ENCODE peak calls at places on chromosomes 3 and 15, in nine cellular contexts. A, N, Z, S, C, D, V, O and W are unnamed samples.
A peak's percentile ranks its signal among the peaks of the same experiment; 100 is the strongest.

GRCh38 chr3:8762607-8763377 is 6.6 kb downstream of the OXTR start:
- DNase-seq in A (no peak), N (no peak), Z (no peak), S (no peak), C (no peak), D (no peak), V (no peak), O (no peak), W (no peak)

GRCh38 chr3:153138267-153139210 is 23.5 kb upstream of the RAP2B start:
- DNase-seq in A (no peak), N (peak; percentile 89), Z (peak; percentile 95), S (peak; percentile 78), C (no peak), D (no peak), V (peak; percentile 96), O (peak; percentile 90), W (no peak)

GRCh38 chr3:196987022-196987421 is 18.4 kb upstream of the PIGZ start:
- DNase-seq in A (no peak), N (no peak), Z (no peak), S (no peak), C (no peak), D (no peak), V (no peak), O (no peak), W (no peak)

GRCh38 chr15:80743189-80743833 is 35.9 kb upstream of the CEMIP start:
- DNase-seq in A (no peak), N (no peak), Z (no peak), S (no peak), C (no peak), D (no peak), V (no peak), O (no peak), W (no peak)

GRCh38 chr15:57097246-57097645 is 178.8 kb downstream of the TCF12 start:
- DNase-seq in A (no peak), N (no peak), Z (no peak), S (no peak), C (no peak), D (no peak), V (no peak), O (no peak), W (no peak)

GRCh38 chr3:124653788-124654469 is 76.3 kb upstream of the UMPS start:
- DNase-seq in A (no peak), N (no peak), Z (no peak), S (no peak), C (peak; percentile 72), D (no peak), V (no peak), O (no peak), W (no peak)

GRCh38 chr3:196712514-196713413 is 587 bp downstream of the PIGX start:
- DNase-seq in A (no peak), N (no peak), Z (peak; percentile 63), S (peak; percentile 91), C (no peak), D (peak; percentile 56), V (peak; percentile 69), O (peak; percentile 67), W (peak; percentile 62)

GRCh38 chr3:157398598-157398997 is 38.1 kb upstream of the PTX3 start:
- DNase-seq in A (no peak), N (no peak), Z (no peak), S (no peak), C (no peak), D (no peak), V (no peak), O (no peak), W (no peak)

GRCh38 chr3:94772402-94772801 is 709.5 kb downstream of the NSUN3 start:
- DNase-seq in A (no peak), N (no peak), Z (no peak), S (no peak), C (no peak), D (no peak), V (no peak), O (no peak), W (no peak)

GRCh38 chr3:156513619-156514018 is 41.3 kb downstream of the SSR3 start:
- DNase-seq in A (no peak), N (no peak), Z (no peak), S (no peak), C (no peak), D (no peak), V (no peak), O (no peak), W (no peak)

GRCh38 chr3:34072297-34072696 is 273.9 kb downstream of the PDCD6IP start:
- DNase-seq in A (no peak), N (no peak), Z (no peak), S (no peak), C (no peak), D (no peak), V (no peak), O (no peak), W (no peak)

GRCh38 chr3:153130312-153130977 is 31.6 kb upstream of the RAP2B start:
- DNase-seq in A (no peak), N (peak; percentile 84), Z (peak; percentile 60), S (peak; percentile 53), C (no peak), D (no peak), V (peak; percentile 71), O (peak; percentile 64), W (no peak)

GRCh38 chr15:77966540-77967290 is 110.8 kb downstream of the TBC1D2B start:
- DNase-seq in A (no peak), N (no peak), Z (peak; percentile 58), S (peak; percentile 83), C (peak; percentile 42), D (peak; percentile 48), V (peak; percentile 59), O (peak; percentile 53), W (peak; percentile 39)

GRCh38 chr3:186002884-186003472 is 65.2 kb upstream of the TRA2B start:
- DNase-seq in A (no peak), N (no peak), Z (peak; percentile 31), S (no peak), C (peak; percentile 34), D (no peak), V (no peak), O (peak; percentile 30), W (no peak)

GRCh38 chr3:7875858-7876442 is 625.7 kb upstream of the LMCD1 start:
- DNase-seq in A (no peak), N (no peak), Z (peak; percentile 66), S (no peak), C (no peak), D (no peak), V (no peak), O (no peak), W (no peak)

GRCh38 chr3:5756443-5756842 is 568.9 kb downstream of the EDEM1 start:
- DNase-seq in A (no peak), N (no peak), Z (no peak), S (no peak), C (no peak), D (no peak), V (no peak), O (no peak), W (no peak)

GRCh38 chr3:129756871-129757270 is 136.6 kb downstream of the TMCC1 start:
- DNase-seq in A (no peak), N (peak; percentile 62), Z (peak; percentile 41), S (peak; percentile 68), C (no peak), D (no peak), V (no peak), O (peak; percentile 83), W (no peak)

GRCh38 chr15:40955930-40956542 is 2.8 kb downstream of the CHAC1 start:
- DNase-seq in A (no peak), N (no peak), Z (no peak), S (no peak), C (no peak), D (no peak), V (no peak), O (no peak), W (no peak)

GRCh38 chr3:194826594-194826993 is 140.9 kb downstream of the FAM43A start:
- DNase-seq in A (no peak), N (no peak), Z (no peak), S (no peak), C (no peak), D (no peak), V (no peak), O (no peak), W (no peak)

GRCh38 chr3:119598410-119599098 is 869 bp downstream of the PLA1A start:
- DNase-seq in A (no peak), N (no peak), Z (no peak), S (no peak), C (no peak), D (no peak), V (no peak), O (no peak), W (no peak)

GRCh38 chr3:20836801-20837200 is 650.8 kb upstream of the SGO1 start:
- DNase-seq in A (no peak), N (no peak), Z (no peak), S (no peak), C (no peak), D (no peak), V (no peak), O (no peak), W (no peak)

GRCh38 chr15:76259392-76259791 is 51.9 kb downstream of the ETFA start:
- DNase-seq in A (no peak), N (no peak), Z (no peak), S (no peak), C (no peak), D (no peak), V (no peak), O (no peak), W (no peak)

GRCh38 chr15:99176757-99177156 is 71.9 kb downstream of the SYNM start:
- DNase-seq in A (no peak), N (no peak), Z (no peak), S (no peak), C (no peak), D (no peak), V (no peak), O (no peak), W (no peak)

GRCh38 chr15:101514318-101514717 is 24.8 kb upstream of the PCSK6 start:
- DNase-seq in A (no peak), N (no peak), Z (no peak), S (no peak), C (no peak), D (no peak), V (no peak), O (no peak), W (no peak)

GRCh38 chr15:65337436-65338070 is 33.1 kb downstream of the RNU5B-1 start:
- DNase-seq in A (no peak), N (no peak), Z (no peak), S (no peak), C (no peak), D (no peak), V (no peak), O (no peak), W (no peak)

GRCh38 chr3:42116466-42116865 is 25.3 kb downstream of the TRAK1 start:
- DNase-seq in A (no peak), N (no peak), Z (no peak), S (no peak), C (no peak), D (no peak), V (no peak), O (no peak), W (no peak)

GRCh38 chr3:30747771-30748281 is 141.4 kb downstream of the TGFBR2 start:
- DNase-seq in A (no peak), N (no peak), Z (peak; percentile 57), S (peak; percentile 63), C (peak; percentile 36), D (no peak), V (peak; percentile 77), O (peak; percentile 56), W (no peak)

GRCh38 chr15:100919481-100920405 is 586 bp downstream of the LRRK1 start:
- DNase-seq in A (no peak), N (no peak), Z (no peak), S (peak; percentile 75), C (peak; percentile 23), D (no peak), V (no peak), O (peak; percentile 27), W (no peak)

GRCh38 chr15:85690546-85691226 is 104.0 kb downstream of the KLHL25 start:
- DNase-seq in A (no peak), N (no peak), Z (no peak), S (no peak), C (no peak), D (no peak), V (no peak), O (no peak), W (peak; percentile 20)

GRCh38 chr3:123338021-123338619 is 110.8 kb downstream of the ADCY5 start:
- DNase-seq in A (no peak), N (no peak), Z (no peak), S (no peak), C (no peak), D (no peak), V (no peak), O (no peak), W (no peak)

GRCh38 chr3:184209146-184209923 is 20.1 kb upstream of the VWA5B2 start:
- DNase-seq in A (no peak), N (no peak), Z (peak; percentile 17), S (no peak), C (no peak), D (no peak), V (no peak), O (no peak), W (no peak)